ENCODE peak calls at places on chromosomes 4 and X, in six cellular contexts. One of them, this sample, is unnamed.

GRCh38 chr4:89056953-89057398 is at the start of gene FAM13A:
- DNase-seq in SJSA1: peak; percentile 82
- DNase-seq in substantia nigra: peak; percentile 52
- DNase-seq in pancreas: peak; percentile 83
- DNase-seq in cardiac muscle cell: peak; percentile 98
- DNase-seq in coronary artery: peak; percentile 88
- DNase-seq in this sample: peak; percentile 87

GRCh38 chr4:1297456-1298325 is 8.0 kb downstream of the MAEA start:
- DNase-seq in SJSA1: no peak
- DNase-seq in substantia nigra: no peak
- DNase-seq in pancreas: no peak
- DNase-seq in cardiac muscle cell: no peak
- DNase-seq in coronary artery: no peak
- DNase-seq in this sample: no peak

GRCh38 chr4:114691865-114692264 is 93.3 kb downstream of the UGT8 start:
- DNase-seq in SJSA1: no peak
- DNase-seq in substantia nigra: no peak
- DNase-seq in pancreas: no peak
- DNase-seq in cardiac muscle cell: no peak
- DNase-seq in coronary artery: no peak
- DNase-seq in this sample: no peak

GRCh38 chr4:84503495-84504437 is 4.7 kb upstream of the NKX6-1 start:
- DNase-seq in SJSA1: peak; percentile 49
- DNase-seq in substantia nigra: no peak
- DNase-seq in pancreas: peak; percentile 40
- DNase-seq in cardiac muscle cell: peak; percentile 90
- DNase-seq in coronary artery: no peak
- DNase-seq in this sample: peak; percentile 21

GRCh38 chrX:136215559-136215958 is 35.6 kb downstream of the MAP7D3 start:
- DNase-seq in SJSA1: peak; percentile 51
- DNase-seq in substantia nigra: no peak
- DNase-seq in pancreas: no peak
- DNase-seq in cardiac muscle cell: no peak
- DNase-seq in coronary artery: no peak
- DNase-seq in this sample: no peak

GRCh38 chrX:19194285-19195242 is 72.3 kb upstream of the ADGRG2 start:
- DNase-seq in SJSA1: no peak
- DNase-seq in substantia nigra: no peak
- DNase-seq in pancreas: no peak
- DNase-seq in cardiac muscle cell: no peak
- DNase-seq in coronary artery: no peak
- DNase-seq in this sample: no peak

GRCh38 chr4:83305187-83305586 is 20.6 kb upstream of the COQ2 start:
- DNase-seq in SJSA1: no peak
- DNase-seq in substantia nigra: no peak
- DNase-seq in pancreas: no peak
- DNase-seq in cardiac muscle cell: no peak
- DNase-seq in coronary artery: no peak
- DNase-seq in this sample: no peak

GRCh38 chr4:182301736-182302135 is 58.5 kb downstream of the TENM3 start:
- DNase-seq in SJSA1: no peak
- DNase-seq in substantia nigra: no peak
- DNase-seq in pancreas: no peak
- DNase-seq in cardiac muscle cell: no peak
- DNase-seq in coronary artery: no peak
- DNase-seq in this sample: no peak

GRCh38 chrX:39936886-39937770 is 160.6 kb downstream of the BCOR start:
- DNase-seq in SJSA1: peak; percentile 37
- DNase-seq in substantia nigra: no peak
- DNase-seq in pancreas: no peak
- DNase-seq in cardiac muscle cell: no peak
- DNase-seq in coronary artery: no peak
- DNase-seq in this sample: no peak

GRCh38 chrX:1442016-1442665 is 10.6 kb downstream of the ASMTL start:
- DNase-seq in SJSA1: no peak
- DNase-seq in substantia nigra: no peak
- DNase-seq in pancreas: no peak
- DNase-seq in cardiac muscle cell: no peak
- DNase-seq in coronary artery: peak; percentile 66
- DNase-seq in this sample: no peak

GRCh38 chrX:21840199-21840557 is 761 bp downstream of the MBTPS2 start:
- DNase-seq in SJSA1: no peak
- DNase-seq in substantia nigra: no peak
- DNase-seq in pancreas: no peak
- DNase-seq in cardiac muscle cell: no peak
- DNase-seq in coronary artery: no peak
- DNase-seq in this sample: no peak

GRCh38 chrX:41449615-41450014 is 2.5 kb downstream of the NYX start:
- DNase-seq in SJSA1: peak; percentile 14
- DNase-seq in substantia nigra: no peak
- DNase-seq in pancreas: no peak
- DNase-seq in cardiac muscle cell: peak; percentile 83
- DNase-seq in coronary artery: no peak
- DNase-seq in this sample: no peak

GRCh38 chr4:11471613-11472012 is 42.9 kb upstream of the HS3ST1 start:
- DNase-seq in SJSA1: no peak
- DNase-seq in substantia nigra: no peak
- DNase-seq in pancreas: no peak
- DNase-seq in cardiac muscle cell: no peak
- DNase-seq in coronary artery: no peak
- DNase-seq in this sample: no peak

GRCh38 chr4:184439856-184440592 is 34.3 kb downstream of the IRF2 start:
- DNase-seq in SJSA1: no peak
- DNase-seq in substantia nigra: no peak
- DNase-seq in pancreas: peak; percentile 36
- DNase-seq in cardiac muscle cell: no peak
- DNase-seq in coronary artery: no peak
- DNase-seq in this sample: peak; percentile 79

GRCh38 chrX:101803451-101803850 is 128.4 kb downstream of the ZMAT1 start:
- DNase-seq in SJSA1: no peak
- DNase-seq in substantia nigra: no peak
- DNase-seq in pancreas: no peak
- DNase-seq in cardiac muscle cell: no peak
- DNase-seq in coronary artery: no peak
- DNase-seq in this sample: no peak

GRCh38 chrX:51760657-51761056 is 17.4 kb downstream of the GSPT2 start:
- DNase-seq in SJSA1: no peak
- DNase-seq in substantia nigra: no peak
- DNase-seq in pancreas: no peak
- DNase-seq in cardiac muscle cell: no peak
- DNase-seq in coronary artery: no peak
- DNase-seq in this sample: no peak

GRCh38 chr4:11130195-11130975 is 298.3 kb downstream of the HS3ST1 start:
- DNase-seq in SJSA1: no peak
- DNase-seq in substantia nigra: no peak
- DNase-seq in pancreas: no peak
- DNase-seq in cardiac muscle cell: no peak
- DNase-seq in coronary artery: no peak
- DNase-seq in this sample: no peak

GRCh38 chrX:10166731-10167149 is 10.0 kb downstream of the CLCN4 start:
- DNase-seq in SJSA1: no peak
- DNase-seq in substantia nigra: peak; percentile 47
- DNase-seq in pancreas: no peak
- DNase-seq in cardiac muscle cell: no peak
- DNase-seq in coronary artery: no peak
- DNase-seq in this sample: no peak

GRCh38 chrX:46840946-46841740 is 4.3 kb downstream of the RP2 start:
- DNase-seq in SJSA1: no peak
- DNase-seq in substantia nigra: peak; percentile 13
- DNase-seq in pancreas: no peak
- DNase-seq in cardiac muscle cell: no peak
- DNase-seq in coronary artery: no peak
- DNase-seq in this sample: no peak

GRCh38 chrX:46838974-46839480 is 2.2 kb downstream of the RP2 start:
- DNase-seq in SJSA1: peak; percentile 35
- DNase-seq in substantia nigra: no peak
- DNase-seq in pancreas: no peak
- DNase-seq in cardiac muscle cell: no peak
- DNase-seq in coronary artery: no peak
- DNase-seq in this sample: no peak

GRCh38 chrX:46836701-46837542 is at the start of gene RP2:
- DNase-seq in SJSA1: peak; percentile 88
- DNase-seq in substantia nigra: peak; percentile 85
- DNase-seq in pancreas: peak; percentile 88
- DNase-seq in cardiac muscle cell: peak; percentile 92
- DNase-seq in coronary artery: peak; percentile 94
- DNase-seq in this sample: peak; percentile 86

GRCh38 chrX:46837543-46838481 is 969 bp downstream of the RP2 start:
- DNase-seq in SJSA1: peak; percentile 21
- DNase-seq in substantia nigra: no peak
- DNase-seq in pancreas: no peak
- DNase-seq in cardiac muscle cell: no peak
- DNase-seq in coronary artery: no peak
- DNase-seq in this sample: no peak

GRCh38 chrX:46838482-46838857 is 1.6 kb downstream of the RP2 start:
- DNase-seq in SJSA1: peak; percentile 12
- DNase-seq in substantia nigra: no peak
- DNase-seq in pancreas: no peak
- DNase-seq in cardiac muscle cell: no peak
- DNase-seq in coronary artery: no peak
- DNase-seq in this sample: no peak
- H3K27ac ChIP-seq in SJSA1: peak overlapping the region; percentile 96
- H3K27ac ChIP-seq in substantia nigra: no peak overlapping the region
- H3K27ac ChIP-seq in pancreas: no peak overlapping the region
- H3K27ac ChIP-seq in cardiac muscle cell: no peak overlapping the region
- H3K27ac ChIP-seq in coronary artery: no peak overlapping the region
- H3K27ac ChIP-seq in this sample: no peak overlapping the region

DNA sequence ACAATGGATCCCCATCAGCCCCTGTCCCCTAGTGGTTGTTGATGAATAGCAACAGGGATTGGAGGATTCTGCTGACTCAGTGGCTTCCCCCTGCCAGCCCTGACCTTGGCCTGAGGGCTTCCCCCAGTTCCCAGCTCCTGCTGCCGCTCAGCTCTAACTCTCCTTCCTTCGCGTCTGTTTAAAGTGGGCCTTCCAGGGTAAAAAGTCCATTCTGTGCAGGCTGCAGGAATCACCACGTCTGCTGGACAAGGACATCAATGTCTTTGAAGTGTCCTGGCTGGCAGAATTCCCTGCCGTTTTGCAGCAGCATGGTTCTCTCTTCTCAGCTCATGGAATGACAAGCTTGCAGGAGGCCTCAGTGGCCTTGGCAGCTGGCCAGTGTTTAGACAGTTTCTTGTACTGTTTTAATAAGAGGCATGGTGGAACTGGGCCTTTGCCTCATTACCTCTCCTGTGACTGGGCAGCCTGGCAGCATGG is 152.5 kb upstream of the STX18 start:
- DNase-seq in SJSA1: peak; percentile 39
- DNase-seq in substantia nigra: peak; percentile 39
- DNase-seq in pancreas: peak; percentile 30
- DNase-seq in cardiac muscle cell: peak; percentile 88
- DNase-seq in coronary artery: no peak
- DNase-seq in this sample: no peak
- H3K27ac ChIP-seq in SJSA1: no peak overlapping the region
- H3K27ac ChIP-seq in substantia nigra: no peak overlapping the region
- H3K27ac ChIP-seq in pancreas: no peak overlapping the region
- H3K27ac ChIP-seq in cardiac muscle cell: peak overlapping the region; percentile 41
- H3K27ac ChIP-seq in coronary artery: no peak overlapping the region
- H3K27ac ChIP-seq in this sample: no peak overlapping the region

DNA sequence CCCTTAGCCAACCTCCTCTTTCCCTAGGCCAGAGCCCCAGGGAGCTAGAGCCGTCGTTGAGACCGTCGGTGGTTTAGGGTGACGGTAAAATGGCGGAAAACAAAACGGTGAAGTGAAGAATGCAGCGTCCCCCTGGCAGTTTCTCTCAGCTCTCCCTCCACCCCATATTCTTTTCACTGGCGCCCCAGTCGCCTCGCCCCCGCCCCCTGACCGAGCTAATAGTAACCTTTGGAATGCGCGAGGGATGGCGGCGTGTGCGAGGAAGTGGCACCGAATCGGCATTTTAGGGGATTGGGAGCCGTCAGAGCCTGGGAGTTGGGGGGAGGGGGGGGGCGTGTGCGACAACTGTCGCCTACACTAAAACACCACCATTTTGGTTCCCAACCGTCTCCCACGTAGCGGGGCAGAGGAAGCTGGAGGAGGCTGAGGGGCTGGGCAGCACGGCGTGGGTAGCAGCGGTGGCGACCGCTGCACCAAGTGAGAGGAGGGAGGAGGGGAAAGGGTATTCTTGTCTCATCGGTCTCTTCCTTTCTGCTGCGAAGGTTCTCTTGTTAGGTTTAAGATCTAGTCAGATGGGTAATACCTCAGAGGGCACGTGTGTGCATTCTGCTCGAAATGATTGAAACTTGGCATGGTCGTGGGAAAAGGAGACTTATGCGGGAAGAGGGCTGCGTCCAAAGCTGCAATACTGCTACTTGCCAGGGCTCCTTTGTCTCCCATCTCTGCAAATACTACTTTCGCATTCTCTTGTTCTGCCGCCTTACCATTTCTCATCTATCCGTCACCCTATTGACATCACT is 820 bp downstream of the ZNF711 start:
- DNase-seq in SJSA1: peak; percentile 33
- DNase-seq in substantia nigra: no peak
- DNase-seq in pancreas: no peak
- DNase-seq in cardiac muscle cell: peak; percentile 54
- DNase-seq in coronary artery: no peak
- DNase-seq in this sample: no peak
- H3K27ac ChIP-seq in SJSA1: peak overlapping the region; percentile 42
- H3K27ac ChIP-seq in substantia nigra: peak overlapping the region; percentile 30
- H3K27ac ChIP-seq in pancreas: peak overlapping the region; percentile 44
- H3K27ac ChIP-seq in cardiac muscle cell: peak overlapping the region; percentile 100
- H3K27ac ChIP-seq in coronary artery: peak overlapping the region; percentile 40
- H3K27ac ChIP-seq in this sample: no peak overlapping the region

GRCh38 chr4:71186257-71186565 is 152.6 kb upstream of the SLC4A4 start:
- DNase-seq in SJSA1: no peak
- DNase-seq in substantia nigra: no peak
- DNase-seq in pancreas: peak; percentile 81
- DNase-seq in cardiac muscle cell: no peak
- DNase-seq in coronary artery: no peak
- DNase-seq in this sample: no peak
- H3K27ac ChIP-seq in SJSA1: no peak overlapping the region
- H3K27ac ChIP-seq in substantia nigra: no peak overlapping the region
- H3K27ac ChIP-seq in pancreas: no peak overlapping the region
- H3K27ac ChIP-seq in cardiac muscle cell: peak overlapping the region; percentile 53
- H3K27ac ChIP-seq in coronary artery: peak overlapping the region; percentile 41
- H3K27ac ChIP-seq in this sample: no peak overlapping the region

GRCh38 chr4:3687538-3687937 is 78.6 kb upstream of the ADRA2C start:
- DNase-seq in SJSA1: no peak
- DNase-seq in substantia nigra: no peak
- DNase-seq in pancreas: no peak
- DNase-seq in cardiac muscle cell: no peak
- DNase-seq in coronary artery: no peak
- DNase-seq in this sample: no peak

GRCh38 chr4:3684546-3684945 is 81.6 kb upstream of the ADRA2C start:
- DNase-seq in SJSA1: no peak
- DNase-seq in substantia nigra: no peak
- DNase-seq in pancreas: no peak
- DNase-seq in cardiac muscle cell: no peak
- DNase-seq in coronary artery: no peak
- DNase-seq in this sample: no peak

GRCh38 chr4:3685081-3685645 is 81.0 kb upstream of the ADRA2C start:
- DNase-seq in SJSA1: no peak
- DNase-seq in substantia nigra: no peak
- DNase-seq in pancreas: no peak
- DNase-seq in cardiac muscle cell: no peak
- DNase-seq in coronary artery: no peak
- DNase-seq in this sample: no peak

GRCh38 chr4:3688018-3688998 is 77.9 kb upstream of the ADRA2C start:
- DNase-seq in SJSA1: no peak
- DNase-seq in substantia nigra: no peak
- DNase-seq in pancreas: no peak
- DNase-seq in cardiac muscle cell: no peak
- DNase-seq in coronary artery: no peak
- DNase-seq in this sample: no peak

GRCh38 chr4:3686746-3687145 is 79.4 kb upstream of the ADRA2C start:
- DNase-seq in SJSA1: no peak
- DNase-seq in substantia nigra: no peak
- DNase-seq in pancreas: no peak
- DNase-seq in cardiac muscle cell: no peak
- DNase-seq in coronary artery: no peak
- DNase-seq in this sample: no peak
- H3K27ac ChIP-seq in SJSA1: no peak overlapping the region
- H3K27ac ChIP-seq in substantia nigra: no peak overlapping the region
- H3K27ac ChIP-seq in pancreas: no peak overlapping the region
- H3K27ac ChIP-seq in cardiac muscle cell: no peak overlapping the region
- H3K27ac ChIP-seq in coronary artery: no peak overlapping the region
- H3K27ac ChIP-seq in this sample: no peak overlapping the region